ENCODE peak calls at places on chromosomes 12 and 14, in five cellular contexts. V is putamen, K is AG20443, J is iris pigment epithelial cell, R is ovary. W is an unnamed sample.

GRCh38 chr14:55851301-55851700 is 266.9 kb upstream of the PELI2 start:
- DNase-seq in J (no peak), K (no peak), R (no peak), V (no peak), W (no peak)

GRCh38 chr12:591167-591570 is 72.1 kb downstream of the NINJ2 start:
- DNase-seq in K (no peak), R (peak), V (no peak), J (no peak), W (no peak)

GRCh38 chr12:78457951-78458350 is 406.6 kb upstream of the SYT1 start:
- DNase-seq in J (peak), V (no peak), K (no peak), R (no peak), W (peak)

GRCh38 chr12:49043856-49044258 is 16.7 kb downstream of the KMT2D start:
- DNase-seq in R (no peak), K (peak), V (no peak), J (peak), W (peak)

GRCh38 chr12:93925585-93925984 is 222.8 kb upstream of the PLXNC1 start:
- DNase-seq in R (no peak), V (no peak), J (no peak), K (no peak), W (no peak)

GRCh38 chr14:95531473-95531872 is 3.4 kb upstream of the GLRX5 start:
- DNase-seq in J (peak), V (no peak), K (peak), R (no peak), W (peak)

GRCh38 chr14:60061371-60061770 is 30.4 kb upstream of the PCNX4 start:
- DNase-seq in K (no peak), V (no peak), R (no peak), J (peak), W (peak)

GRCh38 chr14:93720076-93720815 is 68.0 kb downstream of the PRIMA1 start:
- DNase-seq in V (no peak), J (no peak), R (no peak), K (no peak), W (no peak)

GRCh38 chr12:64389154-64389553 is 1.4 kb downstream of the C12orf56 start:
- DNase-seq in J (no peak), V (no peak), K (no peak), R (no peak), W (no peak)

W was measured in M059J.